ENCODE peak calls at places on chromosomes 3 and 15, in ten cellular contexts. One of them, this sample, is unnamed.

GRCh38 chr15:72306211-72306785 is 13.7 kb downstream of the CELF6 start:
- DNase-seq in GM12865: peak; percentile 58
- DNase-seq in CD8-positive, alpha-beta T cell: peak; percentile 10
- DNase-seq in GM12864: no peak
- DNase-seq in fibroblast of villous mesenchyme: peak; percentile 16
- DNase-seq in HFFc6: peak; percentile 20
- DNase-seq in GM23338: peak; percentile 91
- DNase-seq in MM.1S: no peak
- DNase-seq in pancreas: no peak
- DNase-seq in ovary: no peak
- DNase-seq in this sample: no peak

GRCh38 chr3:178536271-178537079 is at the start of gene KCNMB2:
- DNase-seq in GM12865: peak; percentile 41
- DNase-seq in CD8-positive, alpha-beta T cell: no peak
- DNase-seq in GM12864: no peak
- DNase-seq in fibroblast of villous mesenchyme: peak; percentile 10
- DNase-seq in HFFc6: no peak
- DNase-seq in GM23338: peak; percentile 56
- DNase-seq in MM.1S: peak; percentile 80
- DNase-seq in pancreas: no peak
- DNase-seq in ovary: no peak
- DNase-seq in this sample: no peak

GRCh38 chr3:129461461-129462146 is 21.6 kb downstream of the IFT122 start:
- DNase-seq in GM12865: no peak
- DNase-seq in CD8-positive, alpha-beta T cell: no peak
- DNase-seq in GM12864: no peak
- DNase-seq in fibroblast of villous mesenchyme: peak; percentile 83
- DNase-seq in HFFc6: peak; percentile 17
- DNase-seq in GM23338: no peak
- DNase-seq in MM.1S: no peak
- DNase-seq in pancreas: no peak
- DNase-seq in ovary: no peak
- DNase-seq in this sample: no peak

GRCh38 chr3:141456328-141456689 is 30.5 kb upstream of the RASA2 start:
- DNase-seq in GM12865: no peak
- DNase-seq in CD8-positive, alpha-beta T cell: no peak
- DNase-seq in GM12864: no peak
- DNase-seq in fibroblast of villous mesenchyme: peak; percentile 68
- DNase-seq in HFFc6: peak; percentile 95
- DNase-seq in GM23338: no peak
- DNase-seq in MM.1S: peak; percentile 63
- DNase-seq in pancreas: no peak
- DNase-seq in ovary: peak; percentile 45
- DNase-seq in this sample: no peak

GRCh38 chr3:72331076-72331475 is 517.2 kb downstream of the SHQ1 start:
- DNase-seq in GM12865: no peak
- DNase-seq in CD8-positive, alpha-beta T cell: no peak
- DNase-seq in GM12864: no peak
- DNase-seq in fibroblast of villous mesenchyme: no peak
- DNase-seq in HFFc6: no peak
- DNase-seq in GM23338: no peak
- DNase-seq in MM.1S: no peak
- DNase-seq in pancreas: no peak
- DNase-seq in ovary: no peak
- DNase-seq in this sample: no peak

GRCh38 chr3:96622878-96623277 is 191.5 kb upstream of the EPHA6 start:
- DNase-seq in GM12865: no peak
- DNase-seq in CD8-positive, alpha-beta T cell: no peak
- DNase-seq in GM12864: no peak
- DNase-seq in fibroblast of villous mesenchyme: no peak
- DNase-seq in HFFc6: no peak
- DNase-seq in GM23338: peak; percentile 0
- DNase-seq in MM.1S: no peak
- DNase-seq in pancreas: no peak
- DNase-seq in ovary: no peak
- DNase-seq in this sample: no peak

GRCh38 chr3:69604735-69605435 is 134.4 kb upstream of the MITF start:
- DNase-seq in GM12865: no peak
- DNase-seq in CD8-positive, alpha-beta T cell: no peak
- DNase-seq in GM12864: no peak
- DNase-seq in fibroblast of villous mesenchyme: no peak
- DNase-seq in HFFc6: no peak
- DNase-seq in GM23338: no peak
- DNase-seq in MM.1S: no peak
- DNase-seq in pancreas: no peak
- DNase-seq in ovary: no peak
- DNase-seq in this sample: no peak

GRCh38 chr15:31364301-31365031 is 37.8 kb downstream of the KLF13 start:
- DNase-seq in GM12865: no peak
- DNase-seq in CD8-positive, alpha-beta T cell: no peak
- DNase-seq in GM12864: no peak
- DNase-seq in fibroblast of villous mesenchyme: no peak
- DNase-seq in HFFc6: no peak
- DNase-seq in GM23338: no peak
- DNase-seq in MM.1S: no peak
- DNase-seq in pancreas: peak; percentile 63
- DNase-seq in ovary: no peak
- DNase-seq in this sample: no peak

GRCh38 chr15:80615783-80616391 is 79.2 kb upstream of the ABHD17C start:
- DNase-seq in GM12865: no peak
- DNase-seq in CD8-positive, alpha-beta T cell: no peak
- DNase-seq in GM12864: no peak
- DNase-seq in fibroblast of villous mesenchyme: peak; percentile 93
- DNase-seq in HFFc6: peak; percentile 57
- DNase-seq in GM23338: no peak
- DNase-seq in MM.1S: no peak
- DNase-seq in pancreas: no peak
- DNase-seq in ovary: peak; percentile 79
- DNase-seq in this sample: no peak

GRCh38 chr3:8413337-8413926 is 88.2 kb upstream of the LMCD1 start:
- DNase-seq in GM12865: no peak
- DNase-seq in CD8-positive, alpha-beta T cell: no peak
- DNase-seq in GM12864: no peak
- DNase-seq in fibroblast of villous mesenchyme: no peak
- DNase-seq in HFFc6: no peak
- DNase-seq in GM23338: no peak
- DNase-seq in MM.1S: no peak
- DNase-seq in pancreas: no peak
- DNase-seq in ovary: no peak
- DNase-seq in this sample: no peak

GRCh38 chr3:14358426-14359211 is 43.8 kb upstream of the SLC6A6 start:
- DNase-seq in GM12865: no peak
- DNase-seq in CD8-positive, alpha-beta T cell: no peak
- DNase-seq in GM12864: no peak
- DNase-seq in fibroblast of villous mesenchyme: peak; percentile 82
- DNase-seq in HFFc6: no peak
- DNase-seq in GM23338: peak; percentile 54
- DNase-seq in MM.1S: no peak
- DNase-seq in pancreas: no peak
- DNase-seq in ovary: peak; percentile 86
- DNase-seq in this sample: no peak

GRCh38 chr3:7999363-7999762 is 502.3 kb upstream of the LMCD1 start:
- DNase-seq in GM12865: no peak
- DNase-seq in CD8-positive, alpha-beta T cell: no peak
- DNase-seq in GM12864: no peak
- DNase-seq in fibroblast of villous mesenchyme: no peak
- DNase-seq in HFFc6: no peak
- DNase-seq in GM23338: peak; percentile 70
- DNase-seq in MM.1S: no peak
- DNase-seq in pancreas: no peak
- DNase-seq in ovary: no peak
- DNase-seq in this sample: no peak

GRCh38 chr3:167740961-167741587 is 5.6 kb downstream of the SERPINI1 start:
- DNase-seq in GM12865: peak; percentile 57
- DNase-seq in CD8-positive, alpha-beta T cell: no peak
- DNase-seq in GM12864: peak; percentile 7
- DNase-seq in fibroblast of villous mesenchyme: peak; percentile 50
- DNase-seq in HFFc6: peak; percentile 20
- DNase-seq in GM23338: peak; percentile 75
- DNase-seq in MM.1S: peak; percentile 68
- DNase-seq in pancreas: no peak
- DNase-seq in ovary: no peak
- DNase-seq in this sample: peak; percentile 40
- TF ChIP-seq CTCF in GM12865: peak; percentile 41
- TF ChIP-seq CTCF in CD8-positive, alpha-beta T cell: peak; percentile 42
- TF ChIP-seq CTCF in GM12864: peak; percentile 45
- TF ChIP-seq CTCF in fibroblast of villous mesenchyme: peak; percentile 69
- TF ChIP-seq CTCF in HFFc6: peak; percentile 59
- TF ChIP-seq CTCF in GM23338: peak; percentile 59
- TF ChIP-seq CTCF in MM.1S: peak; percentile 74
- TF ChIP-seq CTCF in pancreas: no peak
- TF ChIP-seq CTCF in ovary: no peak
- TF ChIP-seq CTCF in this sample: peak; percentile 72

GRCh38 chr3:52817860-52818259 is 12.6 kb downstream of the ITIH4 start:
- DNase-seq in GM12865: no peak
- DNase-seq in CD8-positive, alpha-beta T cell: no peak
- DNase-seq in GM12864: no peak
- DNase-seq in fibroblast of villous mesenchyme: no peak
- DNase-seq in HFFc6: no peak
- DNase-seq in GM23338: no peak
- DNase-seq in MM.1S: no peak
- DNase-seq in pancreas: no peak
- DNase-seq in ovary: no peak
- DNase-seq in this sample: no peak

GRCh38 chr3:52824037-52824436 is 6.4 kb downstream of the ITIH4 start:
- DNase-seq in GM12865: no peak
- DNase-seq in CD8-positive, alpha-beta T cell: no peak
- DNase-seq in GM12864: no peak
- DNase-seq in fibroblast of villous mesenchyme: no peak
- DNase-seq in HFFc6: no peak
- DNase-seq in GM23338: no peak
- DNase-seq in MM.1S: no peak
- DNase-seq in pancreas: no peak
- DNase-seq in ovary: no peak
- DNase-seq in this sample: no peak

GRCh38 chr3:52822363-52822762 is 8.1 kb downstream of the ITIH4 start:
- DNase-seq in GM12865: no peak
- DNase-seq in CD8-positive, alpha-beta T cell: no peak
- DNase-seq in GM12864: no peak
- DNase-seq in fibroblast of villous mesenchyme: no peak
- DNase-seq in HFFc6: no peak
- DNase-seq in GM23338: no peak
- DNase-seq in MM.1S: no peak
- DNase-seq in pancreas: no peak
- DNase-seq in ovary: no peak
- DNase-seq in this sample: no peak

GRCh38 chr3:52819936-52820335 is 10.5 kb downstream of the ITIH4 start:
- DNase-seq in GM12865: no peak
- DNase-seq in CD8-positive, alpha-beta T cell: no peak
- DNase-seq in GM12864: no peak
- DNase-seq in fibroblast of villous mesenchyme: no peak
- DNase-seq in HFFc6: no peak
- DNase-seq in GM23338: peak; percentile 21
- DNase-seq in MM.1S: no peak
- DNase-seq in pancreas: no peak
- DNase-seq in ovary: no peak
- DNase-seq in this sample: no peak

DNA sequence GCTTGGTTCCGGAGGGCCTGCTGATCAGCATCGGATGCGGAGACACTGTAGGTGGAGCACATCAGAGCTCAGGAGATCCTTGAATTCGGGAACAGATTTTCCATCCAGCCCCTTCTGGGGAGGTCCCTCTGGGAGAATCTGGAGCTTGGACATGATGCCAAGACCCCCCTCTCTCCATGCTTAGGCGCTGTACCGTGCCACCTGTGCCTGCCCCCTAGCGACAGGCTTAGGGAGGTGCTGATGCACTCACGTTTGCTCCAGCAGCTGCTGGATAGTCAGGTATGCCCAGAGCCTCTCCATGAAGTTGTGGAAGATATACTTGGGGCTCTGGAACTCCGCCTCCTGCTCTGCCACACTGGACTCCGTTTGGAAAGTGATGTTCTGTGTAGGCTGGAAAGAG is 9.7 kb downstream of the ITIH4 start:
- DNase-seq in GM12865: peak; percentile 53
- DNase-seq in CD8-positive, alpha-beta T cell: no peak
- DNase-seq in GM12864: no peak
- DNase-seq in fibroblast of villous mesenchyme: peak; percentile 15
- DNase-seq in HFFc6: no peak
- DNase-seq in GM23338: peak; percentile 83
- DNase-seq in MM.1S: no peak
- DNase-seq in pancreas: no peak
- DNase-seq in ovary: no peak
- DNase-seq in this sample: peak; percentile 65
- TF ChIP-seq CTCF in GM12865: peak; percentile 82
- TF ChIP-seq CTCF in CD8-positive, alpha-beta T cell: peak; percentile 35
- TF ChIP-seq CTCF in GM12864: peak; percentile 91
- TF ChIP-seq CTCF in fibroblast of villous mesenchyme: peak; percentile 70
- TF ChIP-seq CTCF in HFFc6: peak; percentile 82
- TF ChIP-seq CTCF in GM23338: peak; percentile 80
- TF ChIP-seq CTCF in MM.1S: peak; percentile 72
- TF ChIP-seq CTCF in pancreas: peak; percentile 8
- TF ChIP-seq CTCF in ovary: no peak
- TF ChIP-seq CTCF in this sample: peak; percentile 62

DNA sequence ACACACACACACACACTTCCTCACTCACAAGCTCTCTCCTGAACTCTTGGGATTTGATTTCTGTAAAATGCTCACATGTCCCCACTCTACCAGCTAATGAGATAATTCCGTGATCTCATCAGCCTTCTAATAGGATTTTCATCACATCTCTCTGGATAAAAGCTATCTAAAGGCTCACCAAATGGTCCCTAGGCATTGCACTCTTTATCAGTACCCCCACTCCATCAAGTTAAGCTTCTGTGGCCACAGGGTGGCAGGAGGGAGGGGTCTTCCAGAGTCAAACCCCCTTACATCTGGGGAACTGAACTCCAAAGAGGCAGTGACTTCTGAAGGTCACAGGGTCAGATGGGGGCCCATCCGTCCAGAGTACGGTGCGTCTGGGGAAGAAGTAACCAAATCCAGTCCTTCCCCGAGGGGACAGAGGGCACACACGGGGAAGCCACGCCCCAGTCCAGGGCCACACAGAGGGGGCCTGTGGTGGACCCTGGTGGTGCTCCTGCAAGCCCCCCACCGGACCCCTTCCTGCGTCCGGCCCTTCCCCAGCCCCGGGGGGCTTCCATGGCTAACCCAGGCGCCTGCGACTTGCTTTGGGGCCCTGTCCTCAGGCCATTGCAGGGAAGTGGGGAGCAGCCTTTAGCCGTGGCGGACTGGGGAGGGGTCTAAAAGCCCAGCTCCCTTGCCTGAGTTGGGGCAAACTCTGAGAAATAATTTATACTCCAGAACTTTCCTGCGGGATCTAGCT is 25.5 kb downstream of the CPN2 start:
- DNase-seq in GM12865: no peak
- DNase-seq in CD8-positive, alpha-beta T cell: no peak
- DNase-seq in GM12864: no peak
- DNase-seq in fibroblast of villous mesenchyme: no peak
- DNase-seq in HFFc6: no peak
- DNase-seq in GM23338: no peak
- DNase-seq in MM.1S: no peak
- DNase-seq in pancreas: no peak
- DNase-seq in ovary: no peak
- DNase-seq in this sample: no peak
- TF ChIP-seq CTCF in GM12865: no peak
- TF ChIP-seq CTCF in CD8-positive, alpha-beta T cell: no peak
- TF ChIP-seq CTCF in GM12864: no peak
- TF ChIP-seq CTCF in fibroblast of villous mesenchyme: no peak
- TF ChIP-seq CTCF in HFFc6: no peak
- TF ChIP-seq CTCF in GM23338: no peak
- TF ChIP-seq CTCF in MM.1S: peak; percentile 5
- TF ChIP-seq CTCF in pancreas: no peak
- TF ChIP-seq CTCF in ovary: no peak
- TF ChIP-seq CTCF in this sample: no peak

GRCh38 chr3:65060904-65061303 is 373.1 kb upstream of the ADAMTS9 start:
- DNase-seq in GM12865: no peak
- DNase-seq in CD8-positive, alpha-beta T cell: no peak
- DNase-seq in GM12864: no peak
- DNase-seq in fibroblast of villous mesenchyme: no peak
- DNase-seq in HFFc6: no peak
- DNase-seq in GM23338: no peak
- DNase-seq in MM.1S: no peak
- DNase-seq in pancreas: no peak
- DNase-seq in ovary: no peak
- DNase-seq in this sample: no peak
- TF ChIP-seq CTCF in GM12865: no peak
- TF ChIP-seq CTCF in CD8-positive, alpha-beta T cell: no peak
- TF ChIP-seq CTCF in GM12864: no peak
- TF ChIP-seq CTCF in fibroblast of villous mesenchyme: no peak
- TF ChIP-seq CTCF in HFFc6: no peak
- TF ChIP-seq CTCF in GM23338: peak; percentile 45
- TF ChIP-seq CTCF in MM.1S: no peak
- TF ChIP-seq CTCF in pancreas: no peak
- TF ChIP-seq CTCF in ovary: no peak
- TF ChIP-seq CTCF in this sample: no peak

This sample was measured in GM10248.